ENCODE peak calls at places on chromosomes 5 and 9, in eight cellular contexts. C, B, D, U, R, V, Y and H are unnamed samples.

GRCh38 chr5:179187681-179188575 is 127.8 kb downstream of the ZNF354C start:
- DNase-seq in C (no peak), B (no peak), D (no peak), U (peak), R (no peak), V (peak), Y (no peak), H (no peak)

GRCh38 chr5:538801-539468 is 14.7 kb upstream of the SLC9A3 start:
- DNase-seq in C (no peak), B (no peak), D (no peak), U (no peak), R (peak), V (peak), Y (no peak), H (no peak)

GRCh38 chr5:73908440-73908839 is 282.4 kb downstream of the ARHGEF28 start:
- DNase-seq in C (no peak), B (no peak), D (no peak), U (no peak), R (no peak), V (no peak), Y (no peak), H (peak)

GRCh38 chr5:31901807-31902530 is 263.0 kb downstream of the PDZD2 start:
- DNase-seq in C (no peak), B (no peak), D (no peak), U (no peak), R (no peak), V (no peak), Y (no peak), H (peak)

GRCh38 chr5:172707285-172708182 is 63.5 kb downstream of the DUSP1 start:
- DNase-seq in C (no peak), B (no peak), D (no peak), U (peak), R (no peak), V (peak), Y (no peak), H (peak)

GRCh38 chr5:175120412-175120811 is 323.6 kb downstream of the DRD1 start:
- DNase-seq in C (no peak), B (no peak), D (no peak), U (no peak), R (no peak), V (no peak), Y (no peak), H (no peak)

GRCh38 chr5:141664733-141665461 is 13.7 kb upstream of the FCHSD1 start:
- DNase-seq in C (peak), B (no peak), D (peak), U (peak), R (peak), V (peak), Y (no peak), H (peak)

GRCh38 chr5:1200495-1201326 is 684 bp upstream of the SLC6A19 start:
- DNase-seq in C (no peak), B (no peak), D (no peak), U (no peak), R (peak), V (no peak), Y (no peak), H (no peak)

GRCh38 chr9:134887686-134888602 is 7.3 kb downstream of the FCN2 start:
- DNase-seq in C (no peak), B (no peak), D (no peak), U (no peak), R (no peak), V (no peak), Y (no peak), H (no peak)

GRCh38 chr5:131163315-131164119 is 1.5 kb downstream of the HINT1 start:
- DNase-seq in C (no peak), B (no peak), D (no peak), U (peak), R (no peak), V (no peak), Y (no peak), H (peak)

DNA sequence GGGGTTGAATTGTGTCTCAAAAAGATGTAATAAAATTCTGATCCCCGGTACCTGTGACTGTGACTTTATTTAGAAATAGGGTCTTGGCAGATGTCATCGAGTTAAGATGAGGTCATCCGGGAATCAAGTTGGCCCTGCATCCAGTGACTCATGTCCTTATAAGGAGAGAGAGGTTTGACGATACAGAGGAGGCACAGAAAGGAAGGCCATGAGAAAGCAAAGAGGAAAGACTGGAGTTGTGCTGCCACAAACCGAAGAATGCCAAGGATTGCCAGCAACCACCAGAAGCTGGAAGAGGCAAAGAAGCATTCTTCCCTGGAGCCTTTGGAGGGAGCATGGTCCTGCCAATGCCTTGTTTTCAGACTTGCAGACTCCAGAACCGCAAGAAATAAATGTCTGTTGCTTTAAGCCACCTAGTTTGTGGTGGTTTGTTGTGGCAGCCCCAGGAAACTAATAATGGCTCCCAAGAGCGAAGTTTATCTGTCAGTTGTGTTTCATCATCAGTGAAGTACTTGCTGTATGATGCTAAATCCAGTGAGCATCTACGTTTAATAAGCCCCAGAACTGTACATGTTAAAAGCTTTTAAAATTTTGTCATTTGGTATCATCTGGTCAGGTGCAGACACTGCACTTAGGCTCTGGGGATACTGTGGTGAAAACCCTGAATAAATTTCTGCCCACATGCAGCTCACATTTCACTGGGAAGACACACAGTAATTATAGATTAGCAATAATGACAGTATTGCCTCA is 114.8 kb downstream of the TLE4 start:
- DNase-seq in C (no peak), B (peak), D (no peak), U (peak), R (no peak), V (peak), Y (peak), H (peak)
- TF ChIP-seq CTCF in C (no peak), B (no peak), D (no peak), U (no peak), R (no peak), V (no peak), Y (no peak), H (peak)

DNA sequence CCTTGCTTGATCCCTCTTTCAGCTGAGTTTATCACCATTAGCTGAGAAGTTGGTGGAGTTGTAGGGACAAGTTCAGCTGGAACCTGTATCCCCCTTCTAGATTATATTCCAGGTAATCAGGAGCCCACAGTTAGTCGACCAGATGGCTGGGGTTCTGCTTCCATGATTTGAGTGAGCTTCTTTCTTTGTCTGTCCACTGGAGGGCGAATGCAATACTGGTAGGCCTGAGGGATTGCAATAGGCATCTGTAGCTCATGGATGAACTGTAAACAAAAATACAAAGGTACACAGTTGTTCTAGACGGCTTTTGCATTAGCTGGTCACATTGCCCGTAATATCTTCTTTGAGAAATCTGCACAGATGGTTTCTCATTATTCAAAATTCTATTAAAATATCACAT is 88.9 kb downstream of the PCSK5 start:
- DNase-seq in C (no peak), B (no peak), D (no peak), U (no peak), R (no peak), V (no peak), Y (no peak), H (peak)
- TF ChIP-seq CTCF in C (peak), B (peak), D (no peak), U (peak), R (no peak), V (no peak), Y (no peak), H (peak)

DNA sequence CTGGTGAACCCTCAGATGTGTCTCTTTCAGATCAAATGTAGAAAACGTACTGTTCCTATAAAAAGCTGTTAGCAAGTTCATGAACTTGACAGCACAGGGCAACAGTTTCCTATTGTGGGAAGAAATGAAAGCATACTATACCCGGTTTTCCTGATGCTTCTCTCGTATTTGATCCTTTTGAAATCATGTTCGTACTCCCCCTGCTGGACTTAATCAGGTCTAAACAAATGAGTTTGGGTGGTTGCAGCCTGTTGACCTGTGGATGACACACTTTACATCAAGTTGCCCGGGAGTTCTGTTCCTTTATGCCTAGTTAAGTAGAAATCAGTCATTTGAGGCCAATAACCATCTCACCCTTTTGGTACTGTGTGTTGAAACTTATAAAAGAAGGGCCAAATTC is 1992.3 kb downstream of the MAT2B start:
- DNase-seq in C (no peak), B (no peak), D (peak), U (peak), R (no peak), V (no peak), Y (no peak), H (peak)
- TF ChIP-seq CTCF in C (peak), B (no peak), D (no peak), U (no peak), R (no peak), V (no peak), Y (no peak), H (peak)

GRCh38 chr9:21694424-21694823 is 108.0 kb upstream of the MTAP start:
- DNase-seq in C (no peak), B (no peak), D (no peak), U (no peak), R (no peak), V (no peak), Y (no peak), H (no peak)

GRCh38 chr9:21695443-21695842 is 107.0 kb upstream of the MTAP start:
- DNase-seq in C (no peak), B (no peak), D (no peak), U (no peak), R (no peak), V (no peak), Y (no peak), H (no peak)

GRCh38 chr9:21695874-21696341 is 106.5 kb upstream of the MTAP start:
- DNase-seq in C (no peak), B (no peak), D (no peak), U (no peak), R (no peak), V (peak), Y (no peak), H (no peak)

GRCh38 chr9:21692390-21692789 is 110.0 kb upstream of the MTAP start:
- DNase-seq in C (no peak), B (no peak), D (no peak), U (no peak), R (no peak), V (no peak), Y (no peak), H (no peak)

DNA sequence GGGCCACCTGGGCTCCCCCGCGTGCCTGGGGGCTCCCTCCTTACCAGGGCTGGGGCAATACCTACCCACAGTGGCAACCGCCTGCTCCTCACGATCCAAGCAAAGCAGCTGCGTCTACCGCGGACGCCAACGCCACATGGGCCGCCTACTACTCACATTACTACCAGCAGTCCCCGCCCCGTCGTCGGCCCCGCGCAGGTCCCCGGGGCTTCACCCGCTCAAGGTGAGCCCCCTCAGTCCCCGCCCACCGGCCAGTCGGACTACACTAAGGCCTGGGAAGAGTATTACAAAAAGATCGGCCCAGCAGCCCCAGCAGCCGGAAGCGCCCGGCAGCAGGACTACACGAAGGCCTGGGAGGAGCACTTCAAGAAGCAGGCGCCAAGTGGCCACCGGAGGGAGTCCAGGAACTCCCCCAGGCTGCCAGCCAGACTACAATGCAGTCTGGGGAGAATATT is 106.0 kb upstream of the MTAP start:
- DNase-seq in C (peak), B (no peak), D (no peak), U (no peak), R (no peak), V (peak), Y (no peak), H (peak)
- TF ChIP-seq CTCF in C (peak), B (peak), D (no peak), U (no peak), R (no peak), V (no peak), Y (no peak), H (peak)

GRCh38 chr9:105856020-105856419 is 161.7 kb downstream of the TMEM38B start:
- DNase-seq in C (no peak), B (no peak), D (no peak), U (no peak), R (no peak), V (no peak), Y (no peak), H (no peak)
- TF ChIP-seq CTCF in C (no peak), B (no peak), D (no peak), U (no peak), R (no peak), V (no peak), Y (no peak), H (no peak)

GRCh38 chr5:28574616-28575015 is 1536.2 kb upstream of the CDH9 start:
- DNase-seq in C (no peak), B (no peak), D (no peak), U (no peak), R (no peak), V (no peak), Y (no peak), H (peak)

GRCh38 chr5:28575368-28575767 is 1537.0 kb upstream of the CDH9 start:
- DNase-seq in C (no peak), B (no peak), D (no peak), U (no peak), R (no peak), V (no peak), Y (no peak), H (no peak)

GRCh38 chr5:28580616-28581015 is 1542.2 kb upstream of the CDH9 start:
- DNase-seq in C (no peak), B (no peak), D (no peak), U (peak), R (no peak), V (no peak), Y (no peak), H (peak)

GRCh38 chr5:28576022-28576421 is 1537.6 kb upstream of the CDH9 start:
- DNase-seq in C (no peak), B (no peak), D (no peak), U (no peak), R (no peak), V (no peak), Y (no peak), H (peak)
- TF ChIP-seq CTCF in C (no peak), B (no peak), D (no peak), U (no peak), R (no peak), V (no peak), Y (no peak), H (peak)

GRCh38 chr5:138820695-138821094 is 54.4 kb downstream of the LRRTM2 start:
- DNase-seq in C (no peak), B (no peak), D (no peak), U (no peak), R (no peak), V (no peak), Y (no peak), H (no peak)

GRCh38 chr5:138824516-138824915 is 50.6 kb downstream of the LRRTM2 start:
- DNase-seq in C (no peak), B (no peak), D (no peak), U (no peak), R (no peak), V (no peak), Y (no peak), H (no peak)

GRCh38 chr5:138829341-138829740 is 45.8 kb downstream of the LRRTM2 start:
- DNase-seq in C (no peak), B (no peak), D (no peak), U (no peak), R (no peak), V (no peak), Y (no peak), H (no peak)

GRCh38 chr5:138824924-138825863 is 49.9 kb downstream of the LRRTM2 start:
- DNase-seq in C (peak), B (no peak), D (no peak), U (peak), R (no peak), V (no peak), Y (no peak), H (peak)
- TF ChIP-seq CTCF in C (peak), B (peak), D (peak), U (peak), R (peak), V (peak), Y (no peak), H (peak)

DNA sequence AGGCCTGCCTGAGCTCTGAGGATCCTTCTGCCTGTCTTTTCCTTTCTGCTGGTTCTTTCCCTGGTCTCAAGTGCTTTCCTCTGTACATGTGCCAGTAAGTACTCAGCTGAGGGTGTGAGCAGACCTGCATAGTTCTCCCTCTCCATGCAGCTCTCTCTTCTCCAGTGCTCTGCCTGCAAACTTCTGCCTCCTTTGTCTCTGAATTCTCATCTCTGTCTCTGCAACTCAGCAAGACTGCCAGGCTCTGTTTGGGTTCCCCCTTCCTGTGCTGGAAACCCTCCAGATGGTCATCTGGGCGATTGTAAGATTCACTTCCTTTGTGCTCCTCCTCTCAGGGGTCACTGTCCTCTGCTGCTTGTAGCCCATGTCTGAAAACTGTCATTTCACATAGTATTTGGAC is 175.1 kb upstream of the TBC1D2 start:
- DNase-seq in C (no peak), B (no peak), D (peak), U (peak), R (no peak), V (no peak), Y (no peak), H (peak)
- TF ChIP-seq CTCF in C (no peak), B (no peak), D (no peak), U (no peak), R (no peak), V (no peak), Y (no peak), H (no peak)